ENCODE peak calls at places on chromosomes 7 and 10, in five cellular contexts. Q is lower lobe of right lung, M is heart left ventricle, I is PC-3, H is ovary. R is an unnamed sample.

GRCh38 chr7:32785365-32785764 is 106.2 kb downstream of the KBTBD2 start:
- DNase-seq in Q (no peak), M (no peak), I (no peak), H (no peak), R (no peak)

GRCh38 chr10:28532223-28532508 is 752 bp upstream of the WAC start:
- DNase-seq in Q (no peak), M (no peak), I (peak; percentile 6), H (peak; percentile 59), R (no peak)

GRCh38 chr7:90552521-90552920 is 43.6 kb upstream of the CDK14 start:
- DNase-seq in Q (no peak), M (no peak), I (peak; percentile 61), H (no peak), R (no peak)

GRCh38 chr10:125004571-125005311 is 62.8 kb downstream of the ZRANB1 start:
- DNase-seq in Q (peak; percentile 39), M (peak; percentile 16), I (no peak), H (peak; percentile 18), R (peak; percentile 19)

GRCh38 chr7:30596043-30596641 is 1.5 kb downstream of the GARS1 start:
- DNase-seq in Q (no peak), M (no peak), I (peak; percentile 36), H (no peak), R (peak; percentile 31)

GRCh38 chr10:78349165-78349516 is 315.5 kb downstream of the RPS24 start:
- DNase-seq in Q (no peak), M (peak; percentile 21), I (no peak), H (peak; percentile 13), R (no peak)

GRCh38 chr10:68333058-68333395 is 299 bp upstream of the PBLD start:
- DNase-seq in Q (no peak), M (no peak), I (no peak), H (no peak), R (no peak)

GRCh38 chr10:86857097-86857825 is 100.2 kb downstream of the MMRN2 start:
- DNase-seq in Q (no peak), M (no peak), I (peak; percentile 23), H (no peak), R (no peak)

GRCh38 chr7:33698692-33699128 is 206.6 kb upstream of the BMPER start:
- DNase-seq in Q (no peak), M (no peak), I (no peak), H (no peak), R (peak; percentile 41)

GRCh38 chr7:66205736-66206080 is 574 bp downstream of the TPST1 start:
- DNase-seq in Q (no peak), M (no peak), I (no peak), H (peak; percentile 35), R (no peak)

GRCh38 chr7:128708235-128708634 is 30.9 kb upstream of the CALU start:
- DNase-seq in Q (no peak), M (no peak), I (no peak), H (no peak), R (no peak)

GRCh38 chr10:125607689-125608290 is 75.2 kb downstream of the TEX36 start:
- DNase-seq in Q (no peak), M (no peak), I (no peak), H (no peak), R (no peak)

GRCh38 chr10:74022941-74023629 is 25.2 kb downstream of the VCL start:
- DNase-seq in Q (no peak), M (no peak), I (no peak), H (no peak), R (no peak)

GRCh38 chr7:156002362-156003001 is 190.2 kb upstream of the SHH start:
- DNase-seq in Q (no peak), M (no peak), I (no peak), H (no peak), R (no peak)

GRCh38 chr10:100183482-100183881 is 2.3 kb downstream of the ERLIN1 start:
- DNase-seq in Q (no peak), M (no peak), I (peak; percentile 51), H (no peak), R (no peak)

GRCh38 chr10:125291841-125292240 is 131.5 kb upstream of the CTBP2 start:
- DNase-seq in Q (no peak), M (no peak), I (no peak), H (no peak), R (no peak)

GRCh38 chr7:96910484-96910883 is 94.9 kb upstream of the DLX6 start:
- DNase-seq in Q (no peak), M (no peak), I (peak; percentile 19), H (no peak), R (no peak)

GRCh38 chr7:127768241-127768640 is 116.2 kb downstream of the SND1 start:
- DNase-seq in Q (no peak), M (no peak), I (no peak), H (no peak), R (no peak)

DNA sequence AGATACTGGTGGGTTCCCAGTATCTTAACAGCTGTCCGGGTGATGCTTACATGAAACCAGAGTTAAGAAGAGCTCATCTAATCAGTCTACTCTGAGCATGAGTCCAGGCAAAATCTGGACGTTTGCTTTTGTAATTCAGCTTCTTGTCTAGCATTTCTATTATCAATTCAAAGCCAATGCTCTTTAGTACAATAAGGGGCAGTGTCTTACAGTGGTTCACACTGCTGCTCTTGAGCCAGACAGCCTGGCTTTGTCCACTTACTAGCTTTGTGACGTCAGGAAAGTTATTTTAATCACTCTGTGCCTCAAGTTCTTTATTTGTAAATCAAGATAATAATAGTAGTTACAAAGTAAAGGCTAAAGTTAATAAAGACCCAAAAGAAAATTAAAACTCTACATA is 227.3 kb upstream of the TCF7L2 start:
- DNase-seq in Q (no peak), M (no peak), I (no peak), H (no peak), R (no peak)
- H3K4me1 ChIP-seq in Q (no peaks in the 10 kb centered on the region), M (no peaks in the 10 kb centered on the region), I (peaks cover 3% of the 10 kb centered on the region), H (peaks cover 2% of the 10 kb centered on the region), R (no peaks in the 10 kb centered on the region)

GRCh38 chr10:21811245-21811585 is 192.3 kb downstream of the DNAJC1 start:
- DNase-seq in Q (no peak), M (no peak), I (no peak), H (no peak), R (no peak)

GRCh38 chr10:21803374-21803773 is 200.2 kb downstream of the DNAJC1 start:
- DNase-seq in Q (no peak), M (no peak), I (no peak), H (no peak), R (no peak)

GRCh38 chr10:21807162-21807561 is 196.4 kb downstream of the DNAJC1 start:
- DNase-seq in Q (no peak), M (no peak), I (no peak), H (no peak), R (no peak)

GRCh38 chr10:21810582-21811244 is 192.8 kb downstream of the DNAJC1 start:
- DNase-seq in Q (no peak), M (no peak), I (no peak), H (no peak), R (no peak)

GRCh38 chr10:21808525-21808924 is 195.0 kb downstream of the DNAJC1 start:
- DNase-seq in Q (no peak), M (no peak), I (no peak), H (no peak), R (no peak)
- H3K4me1 ChIP-seq in Q (no peaks in the 10 kb centered on the region), M (no peaks in the 10 kb centered on the region), I (no peaks in the 10 kb centered on the region), H (no peaks in the 10 kb centered on the region), R (no peaks in the 10 kb centered on the region)

DNA sequence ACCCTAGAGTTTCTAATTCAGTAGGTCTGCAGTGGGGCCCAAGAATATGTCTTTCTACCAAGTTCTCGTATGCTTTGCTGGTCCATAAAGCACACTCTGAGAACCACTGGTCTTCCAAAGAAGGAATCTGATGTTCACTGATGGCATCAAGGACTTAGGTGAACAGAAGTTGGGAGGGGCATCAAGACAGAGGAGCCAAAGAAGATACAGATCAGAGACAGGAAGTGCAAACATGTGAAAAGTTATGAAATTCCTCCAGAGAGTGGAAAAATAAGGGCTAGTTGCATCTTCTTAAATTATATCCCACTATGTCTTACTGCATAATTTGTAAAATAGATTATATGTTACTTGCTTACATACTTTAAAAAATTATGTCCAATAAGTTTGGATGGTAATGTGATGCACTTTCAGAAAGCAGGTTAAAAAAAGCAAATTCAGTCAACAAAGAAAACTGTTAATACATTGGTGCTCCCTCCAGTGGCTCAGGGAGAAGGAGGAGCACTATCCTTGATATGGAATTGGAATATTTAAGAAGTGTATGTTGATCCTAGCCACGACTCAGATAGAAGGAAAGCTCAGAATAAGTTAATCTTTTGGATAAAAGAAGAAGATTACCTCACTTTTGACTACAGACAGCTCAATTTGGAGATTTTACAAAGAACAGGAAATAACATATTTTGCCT is 35.8 kb downstream of the CREB3L2 start:
- DNase-seq in Q (no peak), M (no peak), I (no peak), H (no peak), R (no peak)
- H3K4me1 ChIP-seq in Q (peaks cover 50% of the 10 kb centered on the region), M (peaks cover 55% of the 10 kb centered on the region), I (peaks cover 34% of the 10 kb centered on the region), H (peaks cover 24% of the 10 kb centered on the region), R (no peaks in the 10 kb centered on the region)

GRCh38 chr10:13348216-13349017 is at the start of gene SEPHS1:
- DNase-seq in Q (peak; percentile 81), M (peak; percentile 77), I (peak; percentile 66), H (peak; percentile 60), R (peak; percentile 86)
- H3K4me1 ChIP-seq in Q (peaks cover 33% of the 10 kb centered on the region), M (peaks cover 27% of the 10 kb centered on the region), I (peaks cover 12% of the 10 kb centered on the region), H (peaks cover 6% of the 10 kb centered on the region), R (peaks cover 15% of the 10 kb centered on the region)

GRCh38 chr7:21868647-21868896 is 77.1 kb downstream of the CDCA7L start:
- DNase-seq in Q (no peak), M (no peak), I (no peak), H (no peak), R (no peak)
- H3K4me1 ChIP-seq in Q (no peaks in the 10 kb centered on the region), M (no peaks in the 10 kb centered on the region), I (peaks cover 12% of the 10 kb centered on the region), H (no peaks in the 10 kb centered on the region), R (no peaks in the 10 kb centered on the region)

GRCh38 chr10:25902002-25902401 is 32.0 kb upstream of the MYO3A start:
- DNase-seq in Q (no peak), M (no peak), I (no peak), H (no peak), R (no peak)

GRCh38 chr10:25895856-25896255 is 38.2 kb upstream of the MYO3A start:
- DNase-seq in Q (no peak), M (no peak), I (no peak), H (no peak), R (no peak)

GRCh38 chr10:25896421-25896820 is 37.6 kb upstream of the MYO3A start:
- DNase-seq in Q (no peak), M (no peak), I (no peak), H (no peak), R (no peak)

GRCh38 chr10:25899304-25899703 is 34.7 kb upstream of the MYO3A start:
- DNase-seq in Q (no peak), M (no peak), I (no peak), H (no peak), R (no peak)

GRCh38 chr10:25901199-25901598 is 32.8 kb upstream of the MYO3A start:
- DNase-seq in Q (no peak), M (no peak), I (no peak), H (no peak), R (no peak)
- H3K4me1 ChIP-seq in Q (no peaks in the 10 kb centered on the region), M (no peaks in the 10 kb centered on the region), I (no peaks in the 10 kb centered on the region), H (no peaks in the 10 kb centered on the region), R (no peaks in the 10 kb centered on the region)

GRCh38 chr10:43782814-43783213 is 134.1 kb upstream of the ZNF32 start:
- DNase-seq in Q (no peak), M (no peak), I (no peak), H (no peak), R (no peak)

GRCh38 chr10:43781480-43782361 is 133.0 kb upstream of the ZNF32 start:
- DNase-seq in Q (no peak), M (no peak), I (peak; percentile 30), H (no peak), R (no peak)

GRCh38 chr10:43790147-43790546 is 141.5 kb upstream of the ZNF32 start:
- DNase-seq in Q (no peak), M (no peak), I (no peak), H (no peak), R (no peak)

GRCh38 chr10:43785252-43785651 is 136.6 kb upstream of the ZNF32 start:
- DNase-seq in Q (no peak), M (no peak), I (peak; percentile 22), H (no peak), R (no peak)
- H3K4me1 ChIP-seq in Q (no peaks in the 10 kb centered on the region), M (peaks cover 12% of the 10 kb centered on the region), I (no peaks in the 10 kb centered on the region), H (no peaks in the 10 kb centered on the region), R (no peaks in the 10 kb centered on the region)